ENCODE peak calls at places on chromosomes 16 and 17, in seven cellular contexts. K is effector memory CD4-positive, alpha-beta T cell; I is body of pancreas; U is neural progenitor cell; S is bronchial epithelial cell; N is lower leg skin; Q is AG10803. T is an unnamed sample.

GRCh38 chr17:67995568-67996191 is 589 bp downstream of the C17orf58 start:
- DNase-seq in K (no peak), I (peak; percentile 23), U (peak; percentile 65), S (no peak), N (peak; percentile 90), Q (no peak), T (no peak)

GRCh38 chr17:5942687-5943086 is 127.5 kb upstream of the WSCD1 start:
- DNase-seq in K (no peak), I (no peak), U (no peak), S (no peak), N (no peak), Q (no peak), T (no peak)

GRCh38 chr16:68086860-68087268 is 1.7 kb downstream of the NFATC3 start:
- DNase-seq in K (no peak), I (no peak), U (no peak), S (no peak), N (no peak), Q (no peak), T (no peak)

GRCh38 chr17:43860077-43860725 is 13.2 kb downstream of the CD300LG start:
- DNase-seq in K (no peak), I (no peak), U (no peak), S (no peak), N (peak; percentile 46), Q (peak; percentile 48), T (no peak)

GRCh38 chr17:3033741-3034577 is 29.4 kb downstream of the OR1D5 start:
- DNase-seq in K (no peak), I (peak; percentile 8), U (no peak), S (no peak), N (peak; percentile 81), Q (no peak), T (no peak)

GRCh38 chr16:17233301-17234002 is 237.3 kb downstream of the XYLT1 start:
- DNase-seq in K (no peak), I (no peak), U (peak; percentile 12), S (no peak), N (no peak), Q (no peak), T (no peak)

GRCh38 chr17:32127156-32127897 is 15.0 kb upstream of the RHOT1 start:
- DNase-seq in K (peak; percentile 69), I (peak; percentile 63), U (peak; percentile 52), S (peak; percentile 62), N (peak; percentile 96), Q (peak; percentile 71), T (peak; percentile 63)

GRCh38 chr17:43309505-43310329 is 75.9 kb upstream of the RNU2-1 start:
- DNase-seq in K (no peak), I (no peak), U (no peak), S (no peak), N (peak; percentile 37), Q (no peak), T (no peak)

GRCh38 chr16:75402821-75403475 is 30.4 kb downstream of the CFDP1 start:
- DNase-seq in K (no peak), I (no peak), U (peak; percentile 16), S (peak; percentile 60), N (no peak), Q (peak; percentile 49), T (peak; percentile 34)

GRCh38 chr17:9217151-9218067 is 196.1 kb downstream of the NTN1 start:
- DNase-seq in K (no peak), I (no peak), U (no peak), S (peak; percentile 58), N (no peak), Q (peak; percentile 91), T (no peak)

GRCh38 chr16:50830698-50831097 is 88.8 kb downstream of the CYLD start:
- DNase-seq in K (no peak), I (no peak), U (no peak), S (peak; percentile 79), N (peak; percentile 46), Q (no peak), T (no peak)

GRCh38 chr16:85613609-85614337 is 651 bp downstream of the GSE1 start:
- DNase-seq in K (no peak), I (peak; percentile 69), U (peak; percentile 93), S (no peak), N (peak; percentile 94), Q (no peak), T (peak; percentile 45)

GRCh38 chr17:2815781-2816185 is 19.5 kb downstream of the RAP1GAP2 start:
- DNase-seq in K (no peak), I (no peak), U (peak; percentile 66), S (no peak), N (no peak), Q (no peak), T (no peak)

GRCh38 chr17:48587276-48588073 is 2.6 kb downstream of the HOXB3 start:
- DNase-seq in K (no peak), I (no peak), U (no peak), S (no peak), N (no peak), Q (peak; percentile 72), T (no peak)

GRCh38 chr17:15952048-15952532 is 7.2 kb downstream of the ADORA2B start:
- DNase-seq in K (no peak), I (no peak), U (no peak), S (no peak), N (no peak), Q (no peak), T (no peak)

GRCh38 chr17:76492989-76493501 is 8.2 kb downstream of the RHBDF2 start:
- DNase-seq in K (no peak), I (no peak), U (no peak), S (peak; percentile 71), N (no peak), Q (peak; percentile 77), T (no peak)
- H3K4me3 ChIP-seq in K (peak overlapping the region; percentile 37), I (no peak overlapping the region), U (no peak overlapping the region), S (no peak overlapping the region), N (no peak overlapping the region), Q (peak overlapping the region; percentile 9), T (peak overlapping the region; percentile 20)

DNA sequence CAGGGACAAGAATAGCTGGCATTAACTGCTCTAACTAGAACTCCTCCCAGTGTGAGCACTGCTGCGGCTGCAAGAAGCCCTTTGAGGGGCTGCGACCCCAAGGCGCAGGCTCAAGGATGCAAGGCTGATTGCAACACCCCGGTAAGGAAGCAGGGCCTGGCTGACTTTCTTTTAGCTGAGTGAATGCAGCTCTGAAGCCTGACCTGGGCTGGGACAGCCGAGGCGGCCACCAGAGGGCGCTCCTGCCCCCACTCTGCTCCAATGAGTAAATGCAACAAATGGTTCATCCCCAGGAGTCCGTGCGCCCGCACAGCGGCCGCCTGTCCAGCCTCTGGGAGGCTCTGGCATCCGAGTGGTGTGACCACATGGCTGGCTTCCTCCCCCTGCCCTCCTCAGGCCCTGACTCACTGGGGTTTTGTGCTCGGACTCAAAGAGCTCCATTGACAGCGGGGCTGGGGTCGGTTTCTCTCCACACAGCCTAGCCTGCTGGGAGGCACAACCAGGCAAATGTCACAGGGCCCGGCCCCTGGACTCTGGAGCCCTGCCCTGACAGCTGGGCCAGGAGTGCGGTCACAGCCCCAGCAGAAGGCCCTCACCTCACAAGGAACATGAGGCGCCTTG is at the start of gene SMIM5:
- DNase-seq in K (peak; percentile 68), I (peak; percentile 85), U (peak; percentile 91), S (peak; percentile 61), N (peak; percentile 98), Q (peak; percentile 91), T (peak; percentile 59)
- H3K4me3 ChIP-seq in K (no peak within 1 kb of the TSS), I (no peak within 1 kb of the TSS), U (peak within 1 kb of the TSS; percentile 38), S (no peak within 1 kb of the TSS), N (no peak within 1 kb of the TSS), Q (no peak within 1 kb of the TSS), T (no peak within 1 kb of the TSS)

DNA sequence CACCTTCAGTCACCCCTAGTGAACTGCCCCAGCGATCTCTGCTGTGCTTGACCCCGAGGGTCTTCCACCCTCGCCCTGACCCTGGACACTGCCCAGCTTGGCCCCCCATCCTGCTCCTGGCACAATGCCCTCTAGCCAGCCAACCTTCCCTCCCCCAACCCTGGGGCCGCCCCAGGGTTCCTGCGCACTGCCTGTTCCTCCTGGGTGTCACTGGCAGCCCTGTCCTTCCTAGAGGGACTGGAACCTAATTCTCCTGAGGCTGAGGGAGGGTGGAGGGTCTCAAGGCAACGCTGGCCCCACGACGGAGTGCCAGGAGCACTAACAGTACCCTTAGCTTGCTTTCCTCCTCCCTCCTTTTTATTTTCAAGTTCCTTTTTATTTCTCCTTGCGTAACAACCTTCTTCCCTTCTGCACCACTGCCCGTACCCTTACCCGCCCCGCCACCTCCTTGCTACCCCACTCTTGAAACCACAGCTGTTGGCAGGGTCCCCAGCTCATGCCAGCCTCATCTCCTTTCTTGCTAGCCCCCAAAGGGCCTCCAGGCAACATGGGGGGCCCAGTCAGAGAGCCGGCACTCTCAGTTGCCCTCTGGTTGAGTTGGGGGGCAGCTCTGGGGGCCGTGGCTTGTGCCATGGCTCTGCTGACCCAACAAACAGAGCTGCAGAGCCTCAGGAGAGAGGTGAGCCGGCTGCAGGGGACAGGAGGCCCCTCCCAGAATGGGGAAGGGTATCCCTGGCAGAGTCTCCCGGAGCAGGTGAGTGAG is at the start of gene TNFSF13:
- DNase-seq in K (no peak), I (peak; percentile 54), U (no peak), S (no peak), N (peak; percentile 92), Q (no peak), T (no peak)
- H3K4me3 ChIP-seq in K (no peak within 1 kb of the TSS), I (peak within 1 kb of the TSS; percentile 5), U (no peak within 1 kb of the TSS), S (peak within 1 kb of the TSS; percentile 26), N (peak within 1 kb of the TSS; percentile 16), Q (peak within 1 kb of the TSS; percentile 27), T (no peak within 1 kb of the TSS)

GRCh38 chr16:19123535-19124178 is 9.9 kb downstream of the ITPRIPL2 start:
- DNase-seq in K (no peak), I (peak; percentile 50), U (no peak), S (no peak), N (no peak), Q (no peak), T (no peak)

GRCh38 chr16:19115148-19116021 is 1.6 kb downstream of the ITPRIPL2 start:
- DNase-seq in K (no peak), I (no peak), U (no peak), S (no peak), N (no peak), Q (no peak), T (no peak)

GRCh38 chr16:19116711-19117449 is 3.1 kb downstream of the ITPRIPL2 start:
- DNase-seq in K (no peak), I (no peak), U (no peak), S (peak; percentile 76), N (no peak), Q (peak; percentile 37), T (no peak)

GRCh38 chr16:19118938-19119431 is 5.2 kb downstream of the ITPRIPL2 start:
- DNase-seq in K (no peak), I (no peak), U (no peak), S (peak; percentile 85), N (no peak), Q (peak; percentile 89), T (no peak)

DNA sequence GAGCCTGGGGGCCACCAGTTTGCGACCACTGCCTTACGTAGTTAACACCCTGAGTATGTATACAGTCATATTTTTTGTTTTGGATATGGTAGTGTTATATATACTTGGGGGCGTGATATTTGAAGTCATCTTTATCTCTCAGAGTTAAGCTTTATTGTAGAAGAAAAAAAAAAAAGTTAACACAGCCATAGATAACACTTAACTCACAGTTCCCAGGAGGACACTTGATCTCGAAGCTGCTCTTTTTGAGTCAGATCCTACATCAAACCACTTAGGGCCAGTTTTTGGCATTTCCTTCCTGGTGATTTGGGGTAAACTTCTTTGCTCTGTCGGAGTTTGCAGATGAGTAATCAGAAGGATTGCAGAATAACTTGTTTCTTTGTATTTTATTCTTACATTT is 5.8 kb downstream of the ITPRIPL2 start:
- DNase-seq in K (no peak), I (no peak), U (no peak), S (peak; percentile 87), N (no peak), Q (peak; percentile 87), T (no peak)
- H3K4me3 ChIP-seq in K (no peak overlapping the region), I (no peak overlapping the region), U (no peak overlapping the region), S (no peak overlapping the region), N (no peak overlapping the region), Q (peak overlapping the region; percentile 74), T (no peak overlapping the region)